ENCODE peak calls at places on chromosome 20, in eight cellular contexts. C is ovary; P is lower lobe of right lung; O is upper lobe of right lung; M is body of pancreas; I is CD8-positive, alpha-beta memory T cell; J is cardiac fibroblast; D is retinal pigment epithelial cell. N is an unnamed sample.

GRCh38 chr20:672975-673604 is 2.5 kb downstream of the SCRT2 start:
- DNase-seq in C (no peak), P (no peak), D (no peak), I (no peak), O (no peak), M (no peak), J (no peak), N (peak)

GRCh38 chr20:18056174-18057105 is 1.3 kb downstream of the OVOL2 start:
- DNase-seq in I (no peak), C (no peak), P (peak), D (no peak), J (no peak), O (peak), M (peak), N (no peak)

GRCh38 chr20:38827770-38828281 is 22.3 kb downstream of the PPP1R16B start:
- DNase-seq in O (no peak), P (no peak), I (no peak), C (no peak), J (peak), D (peak), M (no peak), N (no peak)

GRCh38 chr20:5596401-5597193 is 153.6 kb upstream of the SHLD1 start:
- DNase-seq in P (no peak), C (no peak), I (no peak), J (no peak), O (no peak), D (no peak), M (no peak), N (no peak)

GRCh38 chr20:58685988-58686387 is 6.6 kb upstream of the NPEPL1 start:
- DNase-seq in M (no peak), I (no peak), P (no peak), D (no peak), J (no peak), C (no peak), O (no peak), N (no peak)

GRCh38 chr20:39775110-39775509 is 813.0 kb downstream of the DHX35 start:
- DNase-seq in M (peak), J (peak), P (peak), I (no peak), O (no peak), C (peak), D (peak), N (peak)

GRCh38 chr20:5164645-5165399 is 38.0 kb downstream of the CDS2 start:
- DNase-seq in J (no peak), C (no peak), P (no peak), O (no peak), D (no peak), M (no peak), I (no peak), N (no peak)

GRCh38 chr20:235891-236290 is 8.8 kb downstream of the DEFB129 start:
- DNase-seq in P (no peak), D (no peak), J (peak), O (no peak), I (no peak), C (no peak), M (peak), N (peak)

GRCh38 chr20:39795401-39796272 is 833.5 kb downstream of the DHX35 start:
- DNase-seq in P (no peak), I (no peak), J (peak), D (no peak), C (no peak), M (peak), O (no peak), N (no peak)

GRCh38 chr20:1266167-1266973 is at the start of gene SNPH:
- DNase-seq in M (peak), C (peak), J (peak), P (peak), I (peak), O (peak), D (peak), N (peak)

GRCh38 chr20:40006168-40006860 is 682.7 kb downstream of the MAFB start:
- DNase-seq in O (no peak), J (no peak), C (no peak), M (no peak), D (no peak), I (no peak), P (no peak), N (no peak)

GRCh38 chr20:38873050-38873581 is 53.1 kb upstream of the FAM83D start:
- DNase-seq in D (no peak), O (no peak), C (no peak), P (no peak), M (no peak), I (peak), J (no peak), N (no peak)

GRCh38 chr20:3786665-3787639 is at the start of gene CENPB:
- DNase-seq in C (peak), I (peak), J (peak), O (peak), M (peak), D (no peak), P (peak), N (peak)

GRCh38 chr20:14700641-14700965 is 363.2 kb upstream of the FLRT3 start:
- DNase-seq in P (no peak), D (peak), I (no peak), O (no peak), C (no peak), M (no peak), J (no peak), N (no peak)

GRCh38 chr20:46872315-46873211 is 22.1 kb upstream of the EYA2 start:
- DNase-seq in J (peak), D (no peak), C (no peak), I (no peak), M (no peak), O (no peak), P (no peak), N (peak)

GRCh38 chr20:4322499-4322898 is 307.1 kb upstream of the RNF24 start:
- DNase-seq in D (no peak), J (no peak), P (no peak), C (no peak), I (no peak), O (no peak), M (no peak), N (no peak)

GRCh38 chr20:25253606-25254275 is 5.9 kb downstream of the PYGB start:
- DNase-seq in M (no peak), D (no peak), C (no peak), P (no peak), O (no peak), J (peak), I (no peak), N (no peak)

GRCh38 chr20:56420940-56421688 is 9.1 kb downstream of the CASS4 start:
- DNase-seq in M (no peak), I (no peak), J (no peak), O (no peak), P (no peak), C (no peak), D (no peak), N (no peak)

GRCh38 chr20:57322476-57322875 is 7.1 kb upstream of the SPO11 start:
- DNase-seq in J (no peak), I (no peak), P (no peak), M (no peak), D (no peak), C (no peak), O (no peak), N (no peak)

GRCh38 chr20:25221592-25222460 is 26.1 kb upstream of the PYGB start:
- DNase-seq in P (no peak), J (peak), M (no peak), D (no peak), I (no peak), O (no peak), C (no peak), N (no peak)

GRCh38 chr20:63688234-63689045 is 8.0 kb upstream of the TNFRSF6B start:
- DNase-seq in P (no peak), C (peak), D (no peak), O (no peak), M (no peak), J (no peak), I (no peak), N (no peak)

GRCh38 chr20:33909331-33909921 is 84.3 kb upstream of the RALY start:
- DNase-seq in D (peak), C (no peak), I (no peak), J (peak), M (peak), O (no peak), P (no peak), N (peak)

GRCh38 chr20:35115606-35116005 is 23.0 kb upstream of the TRPC4AP start:
- DNase-seq in O (no peak), M (no peak), P (no peak), I (no peak), J (no peak), C (no peak), D (no peak), N (no peak)

GRCh38 chr20:46077642-46078305 is 12.0 kb downstream of the NCOA5 start:
- DNase-seq in M (no peak), C (no peak), I (no peak), J (no peak), D (no peak), O (no peak), P (no peak), N (no peak)

GRCh38 chr20:56468317-56469076 is at the start of gene RTF2:
- DNase-seq in D (peak), P (peak), O (peak), J (peak), I (peak), C (peak), M (peak), N (peak)

GRCh38 chr20:60203451-60203850 is 245.2 kb downstream of the CDH26 start:
- DNase-seq in O (no peak), I (no peak), D (no peak), J (no peak), C (no peak), M (no peak), P (no peak), N (no peak)

GRCh38 chr20:208937-209566 is 18.0 kb upstream of the DEFB129 start:
- DNase-seq in O (no peak), D (peak), M (no peak), P (no peak), J (peak), C (no peak), I (peak), N (peak)

GRCh38 chr20:16459019-16459700 is 114.1 kb downstream of the KIF16B start:
- DNase-seq in O (no peak), M (peak), P (no peak), J (peak), I (no peak), D (no peak), C (peak), N (no peak)

GRCh38 chr20:57592263-57593092 is 27.7 kb downstream of the ZBP1 start:
- DNase-seq in J (no peak), I (no peak), P (peak), O (no peak), C (no peak), M (no peak), D (no peak), N (peak)

GRCh38 chr20:62726276-62726675 is 17.6 kb downstream of the NTSR1 start:
- DNase-seq in P (peak), C (no peak), I (no peak), O (no peak), M (no peak), D (no peak), J (no peak), N (no peak)

GRCh38 chr20:34515484-34516037 is 661 bp upstream of the DYNLRB1 start:
- DNase-seq in J (peak), C (peak), P (peak), D (peak), O (peak), I (peak), M (peak), N (peak)

GRCh38 chr20:37845261-37845681 is 57.7 kb upstream of the VSTM2L start:
- DNase-seq in P (no peak), I (no peak), M (peak), J (no peak), C (no peak), O (no peak), D (no peak), N (peak)

GRCh38 chr20:51631011-51631950 is 88.8 kb upstream of the NFATC2 start:
- DNase-seq in C (peak), M (peak), P (no peak), I (peak), O (no peak), J (peak), D (peak), N (peak)
- H3K4me3 ChIP-seq in C (peak), M (no peak), P (peak), I (no peak), O (no peak), J (peak), D (no peak), N (no peak)

GRCh38 chr20:29740601-29740950 is 1516.9 kb upstream of the DEFB115 start:
- DNase-seq in O (peak), J (no peak), C (no peak), P (no peak), M (no peak), I (no peak), D (no peak), N (no peak)
- H3K4me3 ChIP-seq in O (no peak), J (no peak), C (no peak), P (no peak), M (no peak), I (no peak), D (no peak), N (no peak)

GRCh38 chr20:53623454-53624206 is 30.0 kb upstream of the ZNF217 start:
- DNase-seq in P (no peak), J (peak), I (no peak), C (peak), M (peak), D (no peak), O (peak), N (peak)
- H3K4me3 ChIP-seq in P (peak), J (peak), I (peak), C (peak), M (no peak), D (peak), O (peak), N (peak)

DNA sequence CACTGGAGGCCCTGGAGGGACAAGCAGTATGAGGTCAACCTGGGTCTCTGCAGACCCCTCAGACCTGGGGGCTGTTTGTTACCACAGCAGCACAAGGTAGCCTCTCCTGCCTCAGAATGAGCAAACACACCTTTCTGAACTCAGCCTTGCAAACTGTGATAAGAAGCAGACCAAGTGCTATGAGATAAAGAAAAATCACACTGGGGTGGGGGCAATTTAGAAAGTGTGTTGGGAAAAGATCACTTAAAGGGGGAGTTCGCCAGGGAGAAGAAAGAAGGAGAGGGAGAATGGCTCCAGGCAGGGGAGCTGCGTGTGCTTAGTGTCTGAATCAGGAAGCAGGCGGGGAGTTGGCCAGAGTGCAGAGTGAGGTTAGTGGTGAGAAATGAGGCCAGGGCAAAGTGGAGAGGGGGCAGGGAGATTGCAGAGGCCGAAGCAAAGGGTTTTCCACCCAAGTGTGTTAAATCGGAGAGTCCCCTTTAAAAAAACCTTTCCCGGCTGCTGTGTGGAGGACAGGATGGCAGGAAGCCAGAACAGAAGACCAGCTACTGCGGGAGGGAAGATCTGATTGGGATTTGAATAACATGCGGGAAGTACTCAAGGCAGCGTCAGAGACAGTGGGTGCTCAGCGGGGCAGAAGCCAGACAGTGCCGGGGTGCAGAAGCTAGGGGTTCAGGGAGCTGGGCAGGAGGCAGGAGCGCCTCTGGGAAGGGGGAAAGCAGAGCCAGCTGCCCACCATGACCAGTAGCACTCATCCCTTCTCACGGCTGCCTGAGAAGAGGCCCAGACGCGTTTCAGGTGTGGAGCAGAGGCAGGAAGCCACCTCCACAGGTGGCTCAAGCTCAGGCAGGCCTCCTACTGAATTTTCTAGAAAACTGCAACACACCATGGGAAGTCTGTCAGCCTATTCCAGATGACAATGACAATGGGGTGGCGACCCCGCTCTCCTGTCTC is 9.0 kb downstream of the ADA start:
- DNase-seq in C (peak), D (peak), M (peak), O (peak), I (peak), J (peak), P (peak), N (peak)
- H3K4me3 ChIP-seq in C (no peak), D (no peak), M (no peak), O (peak), I (peak), J (peak), P (peak), N (peak)

N was measured in SJCRH30.